ENCODE peak calls at places on chromosomes 1 and 21, in five cellular contexts. P is HS-5; Z is activated T-helper 9 cell treated with anti-CD3 and anti-CD28 coated beads, Interleukin-2, amount 50 U/mL, for 16 hours; L is bronchial epithelial cell; Y is thoracic aorta. A is an unnamed sample.

GRCh38 chr1:39128126-39128525 is 76.4 kb upstream of the MACF1 start:
- DNase-seq in P (no peak), Z (no peak), L (no peak), Y (no peak), A (no peak)

GRCh38 chr1:69776555-69776954 is 208.8 kb downstream of the LRRC7 start:
- DNase-seq in P (no peak), Z (no peak), L (no peak), Y (no peak), A (no peak)

GRCh38 chr1:23470282-23471070 is 13.5 kb downstream of the ASAP3 start:
- DNase-seq in P (no peak), Z (no peak), L (no peak), Y (no peak), A (no peak)

GRCh38 chr1:111924786-111925185 is 64.7 kb downstream of the KCND3 start:
- DNase-seq in P (no peak), Z (no peak), L (no peak), Y (no peak), A (no peak)

GRCh38 chr1:1359668-1360468 is 1.5 kb upstream of the MXRA8 start:
- DNase-seq in P (no peak), Z (no peak), L (no peak), Y (no peak), A (no peak)

GRCh38 chr21:43192501-43193081 is 23.8 kb downstream of the CRYAA start:
- DNase-seq in P (no peak), Z (no peak), L (no peak), Y (no peak), A (peak)

GRCh38 chr21:26933448-26933847 is 33.4 kb downstream of the ADAMTS5 start:
- DNase-seq in P (no peak), Z (no peak), L (no peak), Y (no peak), A (no peak)

GRCh38 chr1:181189691-181190361 is 101.3 kb downstream of the IER5 start:
- DNase-seq in P (no peak), Z (peak), L (peak), Y (no peak), A (no peak)

GRCh38 chr1:203702130-203702577 is 62.8 kb upstream of the LAX1 start:
- DNase-seq in P (peak), Z (peak), L (peak), Y (no peak), A (peak)

GRCh38 chr1:36889478-36889845 is 144.9 kb downstream of the GRIK3 start:
- DNase-seq in P (no peak), Z (no peak), L (no peak), Y (no peak), A (no peak)

GRCh38 chr1:15066191-15066590 is 87.4 kb upstream of the TMEM51 start:
- DNase-seq in P (no peak), Z (no peak), L (no peak), Y (no peak), A (no peak)

GRCh38 chr21:34916446-34916845 is 132.7 kb downstream of the RUNX1 start:
- DNase-seq in P (peak), Z (no peak), L (no peak), Y (no peak), A (no peak)

GRCh38 chr1:220552672-220553258 is 24.8 kb downstream of the MARK1 start:
- DNase-seq in P (no peak), Z (no peak), L (peak), Y (no peak), A (no peak)

GRCh38 chr1:22296701-22297591 is 154.0 kb upstream of the WNT4 start:
- DNase-seq in P (no peak), Z (no peak), L (peak), Y (no peak), A (no peak)

GRCh38 chr1:179264506-179264905 is 29.1 kb upstream of the SOAT1 start:
- DNase-seq in P (no peak), Z (no peak), L (no peak), Y (no peak), A (no peak)

GRCh38 chr21:44930543-44930981 is 9.3 kb upstream of the SLX9 start:
- DNase-seq in P (no peak), Z (no peak), L (no peak), Y (no peak), A (no peak)

A was measured in anterior cingulate cortex.